ENCODE peak calls at places on chromosomes 11 and 22, in seven cellular contexts. One of them, this sample, is unnamed.

GRCh38 chr11:31870609-31871309 is 59.6 kb upstream of the PAX6 start:
- DNase-seq in fibroblast of lung: peak; percentile 50
- DNase-seq in coronary artery: no peak
- DNase-seq in fibroblast of the aortic adventitia: peak; percentile 45
- DNase-seq in lung: peak; percentile 32
- DNase-seq in stomach: peak; percentile 50
- DNase-seq in HCT116: peak; percentile 48
- DNase-seq in this sample: no peak

GRCh38 chr11:70111269-70112016 is 33.3 kb downstream of the ANO1 start:
- DNase-seq in fibroblast of lung: peak; percentile 35
- DNase-seq in coronary artery: no peak
- DNase-seq in fibroblast of the aortic adventitia: no peak
- DNase-seq in lung: no peak
- DNase-seq in stomach: peak; percentile 39
- DNase-seq in HCT116: no peak
- DNase-seq in this sample: peak; percentile 45

GRCh38 chr22:32309585-32310251 is 47.9 kb upstream of the RFPL3 start:
- DNase-seq in fibroblast of lung: no peak
- DNase-seq in coronary artery: no peak
- DNase-seq in fibroblast of the aortic adventitia: no peak
- DNase-seq in lung: no peak
- DNase-seq in stomach: no peak
- DNase-seq in HCT116: no peak
- DNase-seq in this sample: no peak

GRCh38 chr11:75492181-75492820 is 33.4 kb downstream of the GDPD5 start:
- DNase-seq in fibroblast of lung: no peak
- DNase-seq in coronary artery: no peak
- DNase-seq in fibroblast of the aortic adventitia: no peak
- DNase-seq in lung: no peak
- DNase-seq in stomach: peak; percentile 27
- DNase-seq in HCT116: no peak
- DNase-seq in this sample: no peak

GRCh38 chr22:43991316-43992020 is 32.6 kb upstream of the PARVB start:
- DNase-seq in fibroblast of lung: no peak
- DNase-seq in coronary artery: no peak
- DNase-seq in fibroblast of the aortic adventitia: no peak
- DNase-seq in lung: no peak
- DNase-seq in stomach: no peak
- DNase-seq in HCT116: no peak
- DNase-seq in this sample: no peak

GRCh38 chr22:32528316-32528715 is 53.7 kb downstream of the FBXO7 start:
- DNase-seq in fibroblast of lung: no peak
- DNase-seq in coronary artery: no peak
- DNase-seq in fibroblast of the aortic adventitia: no peak
- DNase-seq in lung: no peak
- DNase-seq in stomach: no peak
- DNase-seq in HCT116: no peak
- DNase-seq in this sample: no peak

GRCh38 chr11:118314985-118315384 is 10.5 kb downstream of the CD3E start:
- DNase-seq in fibroblast of lung: no peak
- DNase-seq in coronary artery: no peak
- DNase-seq in fibroblast of the aortic adventitia: no peak
- DNase-seq in lung: no peak
- DNase-seq in stomach: no peak
- DNase-seq in HCT116: no peak
- DNase-seq in this sample: no peak

GRCh38 chr22:48493733-48494132 is 1333.9 kb downstream of the BRD1 start:
- DNase-seq in fibroblast of lung: no peak
- DNase-seq in coronary artery: no peak
- DNase-seq in fibroblast of the aortic adventitia: no peak
- DNase-seq in lung: no peak
- DNase-seq in stomach: no peak
- DNase-seq in HCT116: no peak
- DNase-seq in this sample: no peak

GRCh38 chr22:24953294-24954113 is 988 bp downstream of the KIAA1671 start:
- DNase-seq in fibroblast of lung: no peak
- DNase-seq in coronary artery: no peak
- DNase-seq in fibroblast of the aortic adventitia: no peak
- DNase-seq in lung: peak; percentile 42
- DNase-seq in stomach: peak; percentile 64
- DNase-seq in HCT116: no peak
- DNase-seq in this sample: no peak

GRCh38 chr11:119584193-119585037 is 144.6 kb downstream of the NECTIN1 start:
- DNase-seq in fibroblast of lung: peak; percentile 55
- DNase-seq in coronary artery: peak; percentile 65
- DNase-seq in fibroblast of the aortic adventitia: peak; percentile 80
- DNase-seq in lung: no peak
- DNase-seq in stomach: peak; percentile 60
- DNase-seq in HCT116: no peak
- DNase-seq in this sample: no peak

GRCh38 chr11:116833816-116834534 is 3.4 kb downstream of the APOA1 start:
- DNase-seq in fibroblast of lung: no peak
- DNase-seq in coronary artery: no peak
- DNase-seq in fibroblast of the aortic adventitia: no peak
- DNase-seq in lung: no peak
- DNase-seq in stomach: no peak
- DNase-seq in HCT116: no peak
- DNase-seq in this sample: no peak

GRCh38 chr11:43376594-43376993 is 17.9 kb downstream of the TTC17 start:
- DNase-seq in fibroblast of lung: peak; percentile 86
- DNase-seq in coronary artery: no peak
- DNase-seq in fibroblast of the aortic adventitia: peak; percentile 62
- DNase-seq in lung: no peak
- DNase-seq in stomach: no peak
- DNase-seq in HCT116: no peak
- DNase-seq in this sample: peak; percentile 80

GRCh38 chr11:63985812-63986155 is 454 bp upstream of the OTUB1 start:
- DNase-seq in fibroblast of lung: no peak
- DNase-seq in coronary artery: peak; percentile 78
- DNase-seq in fibroblast of the aortic adventitia: no peak
- DNase-seq in lung: no peak
- DNase-seq in stomach: no peak
- DNase-seq in HCT116: no peak
- DNase-seq in this sample: no peak

GRCh38 chr11:56642339-56642738 is at the start of gene OR5AP2:
- DNase-seq in fibroblast of lung: no peak
- DNase-seq in coronary artery: no peak
- DNase-seq in fibroblast of the aortic adventitia: no peak
- DNase-seq in lung: no peak
- DNase-seq in stomach: no peak
- DNase-seq in HCT116: no peak
- DNase-seq in this sample: no peak

GRCh38 chr11:73156114-73156513 is 14.0 kb upstream of the FCHSD2 start:
- DNase-seq in fibroblast of lung: no peak
- DNase-seq in coronary artery: peak; percentile 46
- DNase-seq in fibroblast of the aortic adventitia: no peak
- DNase-seq in lung: no peak
- DNase-seq in stomach: no peak
- DNase-seq in HCT116: no peak
- DNase-seq in this sample: no peak

GRCh38 chr22:33923660-33924246 is 3.5 kb upstream of the LARGE1 start:
- DNase-seq in fibroblast of lung: peak; percentile 84
- DNase-seq in coronary artery: no peak
- DNase-seq in fibroblast of the aortic adventitia: peak; percentile 85
- DNase-seq in lung: peak; percentile 69
- DNase-seq in stomach: peak; percentile 71
- DNase-seq in HCT116: peak; percentile 27
- DNase-seq in this sample: peak; percentile 46

GRCh38 chr11:122235615-122236014 is 119.6 kb upstream of the BLID start:
- DNase-seq in fibroblast of lung: peak; percentile 99
- DNase-seq in coronary artery: no peak
- DNase-seq in fibroblast of the aortic adventitia: peak; percentile 97
- DNase-seq in lung: peak; percentile 40
- DNase-seq in stomach: no peak
- DNase-seq in HCT116: no peak
- DNase-seq in this sample: peak; percentile 80

GRCh38 chr22:42928969-42929837 is 72.1 kb upstream of the ARFGAP3 start:
- DNase-seq in fibroblast of lung: no peak
- DNase-seq in coronary artery: no peak
- DNase-seq in fibroblast of the aortic adventitia: peak; percentile 24
- DNase-seq in lung: peak; percentile 61
- DNase-seq in stomach: no peak
- DNase-seq in HCT116: no peak
- DNase-seq in this sample: no peak

GRCh38 chr22:42931421-42932196 is 74.5 kb upstream of the ARFGAP3 start:
- DNase-seq in fibroblast of lung: no peak
- DNase-seq in coronary artery: no peak
- DNase-seq in fibroblast of the aortic adventitia: peak; percentile 40
- DNase-seq in lung: no peak
- DNase-seq in stomach: no peak
- DNase-seq in HCT116: no peak
- DNase-seq in this sample: no peak

GRCh38 chr22:42929838-42930155 is 72.7 kb upstream of the ARFGAP3 start:
- DNase-seq in fibroblast of lung: no peak
- DNase-seq in coronary artery: no peak
- DNase-seq in fibroblast of the aortic adventitia: no peak
- DNase-seq in lung: no peak
- DNase-seq in stomach: no peak
- DNase-seq in HCT116: no peak
- DNase-seq in this sample: no peak

GRCh38 chr22:42932197-42932519 is 75.1 kb upstream of the ARFGAP3 start:
- DNase-seq in fibroblast of lung: no peak
- DNase-seq in coronary artery: no peak
- DNase-seq in fibroblast of the aortic adventitia: no peak
- DNase-seq in lung: no peak
- DNase-seq in stomach: no peak
- DNase-seq in HCT116: no peak
- DNase-seq in this sample: no peak

GRCh38 chr22:42930810-42931420 is 73.8 kb upstream of the ARFGAP3 start:
- DNase-seq in fibroblast of lung: no peak
- DNase-seq in coronary artery: no peak
- DNase-seq in fibroblast of the aortic adventitia: peak; percentile 32
- DNase-seq in lung: no peak
- DNase-seq in stomach: no peak
- DNase-seq in HCT116: peak; percentile 46
- DNase-seq in this sample: peak; percentile 53
- TF ChIP-seq CTCF in fibroblast of lung: no peak
- TF ChIP-seq CTCF in coronary artery: no peak
- TF ChIP-seq CTCF in fibroblast of the aortic adventitia: no peak
- TF ChIP-seq CTCF in lung: no peak
- TF ChIP-seq CTCF in stomach: no peak
- TF ChIP-seq CTCF in HCT116: peak; percentile 56
- TF ChIP-seq CTCF in this sample: peak; percentile 53

DNA sequence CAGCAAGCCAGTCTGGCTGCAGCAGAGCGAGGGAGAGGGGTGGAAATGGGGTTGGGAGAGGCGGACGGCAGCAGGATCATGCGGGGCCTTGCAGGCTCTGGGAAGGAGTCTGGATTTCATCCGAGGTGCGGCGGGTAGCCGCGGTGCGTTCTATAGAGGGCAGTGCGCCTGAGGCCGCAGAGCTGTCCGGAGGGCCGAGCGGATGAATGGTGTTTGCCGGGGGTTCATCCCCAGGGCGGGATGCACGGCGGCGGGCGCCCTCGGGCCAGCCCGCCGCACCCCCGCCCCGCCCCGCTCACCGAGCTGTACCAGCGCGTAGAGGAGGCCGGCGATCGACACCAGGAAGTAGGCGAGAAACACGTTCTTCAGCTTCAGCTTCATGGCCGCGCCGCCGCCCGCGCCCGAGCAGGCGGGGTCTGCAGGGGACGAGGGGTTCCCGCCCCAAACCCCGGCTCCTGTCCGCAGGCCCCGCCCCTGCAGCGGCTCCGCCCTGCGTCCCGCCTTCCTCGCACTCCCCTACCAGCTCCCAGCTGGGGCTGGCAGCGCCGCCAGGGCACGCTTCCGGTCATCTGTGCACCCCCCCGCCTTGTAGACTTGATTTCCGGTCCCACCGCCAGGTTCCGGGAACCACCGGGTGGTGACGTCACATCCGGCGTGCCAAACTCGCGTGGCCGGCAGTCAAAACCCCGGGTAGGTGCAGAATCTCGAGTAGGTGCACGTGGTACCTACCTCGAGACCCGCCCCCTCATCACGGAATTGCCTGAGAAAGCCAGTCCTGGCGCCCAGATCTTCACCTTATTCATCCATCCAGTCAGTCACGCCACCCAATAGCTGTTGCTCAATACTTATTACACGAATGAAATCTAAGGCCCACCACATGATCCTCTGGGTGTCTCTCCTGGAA is at the start of gene B3GAT3:
- DNase-seq in fibroblast of lung: peak; percentile 98
- DNase-seq in coronary artery: peak; percentile 100
- DNase-seq in fibroblast of the aortic adventitia: peak; percentile 98
- DNase-seq in lung: peak; percentile 99
- DNase-seq in stomach: peak; percentile 99
- DNase-seq in HCT116: peak; percentile 99
- DNase-seq in this sample: peak; percentile 98
- TF ChIP-seq CTCF in fibroblast of lung: no peak
- TF ChIP-seq CTCF in coronary artery: no peak
- TF ChIP-seq CTCF in fibroblast of the aortic adventitia: no peak
- TF ChIP-seq CTCF in lung: no peak
- TF ChIP-seq CTCF in stomach: peak; percentile 46
- TF ChIP-seq CTCF in HCT116: no peak
- TF ChIP-seq CTCF in this sample: peak; percentile 16

GRCh38 chr11:60743058-60743457 is 13.6 kb upstream of the MS4A15 start:
- DNase-seq in fibroblast of lung: no peak
- DNase-seq in coronary artery: no peak
- DNase-seq in fibroblast of the aortic adventitia: no peak
- DNase-seq in lung: no peak
- DNase-seq in stomach: no peak
- DNase-seq in HCT116: no peak
- DNase-seq in this sample: no peak
- TF ChIP-seq CTCF in fibroblast of lung: no peak
- TF ChIP-seq CTCF in coronary artery: no peak
- TF ChIP-seq CTCF in fibroblast of the aortic adventitia: no peak
- TF ChIP-seq CTCF in lung: no peak
- TF ChIP-seq CTCF in stomach: no peak
- TF ChIP-seq CTCF in HCT116: no peak
- TF ChIP-seq CTCF in this sample: peak; percentile 19

GRCh38 chr11:34792143-34792542 is 124.0 kb downstream of the APIP start:
- DNase-seq in fibroblast of lung: no peak
- DNase-seq in coronary artery: no peak
- DNase-seq in fibroblast of the aortic adventitia: peak; percentile 5
- DNase-seq in lung: no peak
- DNase-seq in stomach: no peak
- DNase-seq in HCT116: no peak
- DNase-seq in this sample: no peak
- TF ChIP-seq CTCF in fibroblast of lung: no peak
- TF ChIP-seq CTCF in coronary artery: no peak
- TF ChIP-seq CTCF in fibroblast of the aortic adventitia: peak; percentile 19
- TF ChIP-seq CTCF in lung: no peak
- TF ChIP-seq CTCF in stomach: no peak
- TF ChIP-seq CTCF in HCT116: peak; percentile 17
- TF ChIP-seq CTCF in this sample: no peak